ENCODE peak calls at places on chromosomes 5 and 9, in ten cellular contexts. Q is lung, P is heart right ventricle, W is choroid plexus epithelial cell, K is BE2C, Y is SK-N-SH, E is GM12865, T is cardiac muscle cell, C is AG09309, A is right atrium auricular region. Z is an unnamed sample.

GRCh38 chr9:81682177-81682576 is 7.2 kb downstream of the TLE1 start:
- DNase-seq in Q (no peak), P (no peak), W (no peak), K (no peak), Y (no peak), E (no peak), T (no peak), C (no peak), A (no peak), Z (no peak)

GRCh38 chr5:153952893-153953292 is 85.8 kb downstream of the FAM114A2 start:
- DNase-seq in Q (no peak), P (no peak), W (no peak), K (no peak), Y (no peak), E (no peak), T (no peak), C (peak), A (no peak), Z (no peak)

GRCh38 chr5:96963267-96963666 is 27.4 kb downstream of the LNPEP start:
- DNase-seq in Q (no peak), P (peak), W (peak), K (peak), Y (no peak), E (peak), T (peak), C (no peak), A (peak), Z (peak)

GRCh38 chr9:108552459-108553040 is 303.2 kb downstream of the ACTL7B start:
- DNase-seq in Q (peak), P (no peak), W (no peak), K (no peak), Y (no peak), E (no peak), T (no peak), C (no peak), A (no peak), Z (no peak)

GRCh38 chr5:6715758-6716633 is 2.8 kb downstream of the TENT4A start:
- DNase-seq in Q (peak), P (peak), W (no peak), K (no peak), Y (no peak), E (no peak), T (no peak), C (no peak), A (peak), Z (no peak)

GRCh38 chr5:33761139-33761538 is 130.7 kb downstream of the ADAMTS12 start:
- DNase-seq in Q (no peak), P (no peak), W (peak), K (no peak), Y (no peak), E (no peak), T (no peak), C (no peak), A (no peak), Z (peak)

GRCh38 chr5:10580531-10581423 is 16.9 kb downstream of the ANKRD33B start:
- DNase-seq in Q (no peak), P (no peak), W (no peak), K (no peak), Y (no peak), E (no peak), T (no peak), C (no peak), A (peak), Z (no peak)

GRCh38 chr5:963673-964531 is 44.7 kb upstream of the NKD2 start:
- DNase-seq in Q (no peak), P (peak), W (peak), K (peak), Y (peak), E (peak), T (no peak), C (peak), A (peak), Z (no peak)

GRCh38 chr9:99095565-99095964 is 9.3 kb upstream of the TGFBR1 start:
- DNase-seq in Q (no peak), P (no peak), W (no peak), K (no peak), Y (no peak), E (no peak), T (no peak), C (no peak), A (no peak), Z (no peak)

GRCh38 chr9:70256123-70256551 is 2.6 kb upstream of the SMC5 start:
- DNase-seq in Q (no peak), P (no peak), W (peak), K (no peak), Y (no peak), E (no peak), T (peak), C (peak), A (no peak), Z (peak)

GRCh38 chr9:125942111-125942510 is 194.9 kb downstream of the PBX3 start:
- DNase-seq in Q (no peak), P (no peak), W (peak), K (no peak), Y (no peak), E (no peak), T (no peak), C (no peak), A (no peak), Z (peak)

GRCh38 chr5:40834849-40835787 is at the start of gene RPL37:
- DNase-seq in Q (peak), P (peak), W (peak), K (peak), Y (peak), E (peak), T (peak), C (peak), A (peak), Z (peak)

GRCh38 chr9:120071760-120072159 is 508.2 kb downstream of the CDK5RAP2 start:
- DNase-seq in Q (no peak), P (no peak), W (no peak), K (no peak), Y (no peak), E (no peak), T (no peak), C (no peak), A (no peak), Z (no peak)

GRCh38 chr5:31008231-31008630 is 185.3 kb upstream of the CDH6 start:
- DNase-seq in Q (no peak), P (no peak), W (peak), K (no peak), Y (no peak), E (no peak), T (no peak), C (no peak), A (no peak), Z (peak)

GRCh38 chr5:168123853-168124528 is 167.5 kb upstream of the WWC1 start:
- DNase-seq in Q (no peak), P (no peak), W (no peak), K (no peak), Y (no peak), E (peak), T (no peak), C (no peak), A (no peak), Z (peak)

DNA sequence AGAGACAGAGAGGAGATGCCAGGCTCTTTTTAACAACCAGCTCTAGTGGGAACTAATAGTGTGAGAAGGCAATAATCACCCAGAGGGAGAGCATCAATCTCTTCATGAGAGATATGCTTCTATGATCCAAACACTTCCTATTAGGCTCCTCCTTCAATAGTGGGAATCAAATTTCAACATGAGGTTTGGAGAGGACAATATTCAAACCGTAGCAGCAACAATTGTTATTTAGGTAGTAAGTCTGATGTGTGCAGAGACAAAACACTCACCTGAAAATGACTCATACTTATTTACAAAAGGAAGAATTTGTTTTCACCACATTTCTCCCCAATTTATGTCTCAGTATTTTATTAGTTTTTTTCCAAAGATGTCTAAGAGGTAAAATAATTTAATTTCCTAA is 144.3 kb downstream of the ST8SIA4 start:
- DNase-seq in Q (no peak), P (no peak), W (no peak), K (no peak), Y (no peak), E (no peak), T (no peak), C (no peak), A (no peak), Z (no peak)
- TF ChIP-seq CTCF in Q (no peak), P (no peak), W (no peak), K (no peak), Y (no peak), E (no peak), T (no peak), C (no peak), A (no peak), Z (no peak)

GRCh38 chr9:127770905-127771569 is 7.4 kb downstream of the SH2D3C start:
- DNase-seq in Q (peak), P (peak), W (peak), K (peak), Y (peak), E (peak), T (peak), C (peak), A (peak), Z (peak)

GRCh38 chr9:127773245-127773644 is 5.2 kb downstream of the SH2D3C start:
- DNase-seq in Q (no peak), P (no peak), W (no peak), K (no peak), Y (no peak), E (no peak), T (no peak), C (no peak), A (no peak), Z (no peak)

GRCh38 chr9:127772603-127773002 is 5.9 kb downstream of the SH2D3C start:
- DNase-seq in Q (no peak), P (no peak), W (no peak), K (no peak), Y (no peak), E (no peak), T (no peak), C (no peak), A (no peak), Z (no peak)

GRCh38 chr9:127769985-127770904 is 8.2 kb downstream of the SH2D3C start:
- DNase-seq in Q (no peak), P (no peak), W (no peak), K (no peak), Y (no peak), E (no peak), T (no peak), C (no peak), A (no peak), Z (no peak)

GRCh38 chr9:127771570-127772189 is 6.8 kb downstream of the SH2D3C start:
- DNase-seq in Q (no peak), P (no peak), W (no peak), K (no peak), Y (no peak), E (no peak), T (no peak), C (no peak), A (no peak), Z (no peak)
- H3K4me3 ChIP-seq in Q (no peak), P (peak), W (peak), K (peak), Y (peak), E (peak), T (peak), C (peak), A (peak), Z (peak)

GRCh38 chr5:124289641-124290201 is 456.7 kb downstream of the ZNF608 start:
- DNase-seq in Q (no peak), P (peak), W (no peak), K (no peak), Y (no peak), E (peak), T (no peak), C (no peak), A (no peak), Z (no peak)
- TF ChIP-seq CTCF in Q (no peak), P (no peak), W (peak), K (peak), Y (no peak), E (no peak), T (no peak), C (no peak), A (no peak), Z (no peak)

DNA sequence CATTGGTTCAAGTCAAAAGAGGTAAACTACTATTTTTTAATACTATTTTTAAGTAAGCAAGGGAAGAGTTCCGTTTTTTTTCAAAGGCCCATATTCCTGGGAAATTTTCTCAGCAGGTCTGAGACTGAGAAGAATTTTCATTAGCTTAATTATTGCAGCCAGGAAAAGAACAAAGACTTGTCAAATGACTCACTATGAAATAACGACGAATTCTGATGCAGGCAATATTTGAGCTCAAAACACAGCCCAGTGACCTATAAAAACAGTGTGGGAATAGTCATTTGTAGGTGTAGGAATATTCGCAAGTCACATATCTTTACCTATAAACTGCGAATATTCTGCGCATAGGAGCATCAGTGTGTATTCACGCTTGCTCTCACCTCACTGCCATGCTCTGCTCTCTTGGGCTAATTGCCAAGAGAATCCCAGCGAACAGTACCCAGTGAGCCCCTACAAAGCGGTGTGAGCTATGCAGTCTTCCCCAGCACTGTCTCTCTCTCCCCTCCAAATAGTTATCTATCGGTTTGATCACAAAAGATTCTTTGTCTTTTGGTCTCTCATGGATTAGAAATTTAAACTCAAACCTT is 74.2 kb downstream of the ST8SIA4 start:
- DNase-seq in Q (no peak), P (no peak), W (no peak), K (no peak), Y (peak), E (no peak), T (no peak), C (no peak), A (no peak), Z (no peak)
- H3K4me3 ChIP-seq in Q (no peak), P (no peak), W (no peak), K (no peak), Y (no peak), E (peak), T (no peak), C (no peak), A (no peak), Z (no peak)

GRCh38 chr9:133828338-133828997 is 90.3 kb upstream of the SARDH start:
- DNase-seq in Q (no peak), P (no peak), W (no peak), K (no peak), Y (no peak), E (no peak), T (no peak), C (no peak), A (no peak), Z (no peak)
- TF ChIP-seq CTCF in Q (no peak), P (no peak), W (peak), K (no peak), Y (no peak), E (no peak), T (no peak), C (no peak), A (no peak), Z (no peak)

GRCh38 chr5:77852068-77852513 is 76.0 kb upstream of the TBCA start:
- DNase-seq in Q (no peak), P (no peak), W (peak), K (no peak), Y (no peak), E (peak), T (no peak), C (no peak), A (no peak), Z (no peak)
- H3K4me3 ChIP-seq in Q (peak), P (peak), W (peak), K (peak), Y (peak), E (peak), T (peak), C (peak), A (peak), Z (peak)

GRCh38 chr9:114048533-114049452 is 29.3 kb downstream of the AMBP start:
- DNase-seq in Q (no peak), P (no peak), W (no peak), K (peak), Y (no peak), E (no peak), T (no peak), C (no peak), A (peak), Z (no peak)

GRCh38 chr9:114046237-114046755 is 31.8 kb downstream of the AMBP start:
- DNase-seq in Q (no peak), P (no peak), W (no peak), K (no peak), Y (no peak), E (no peak), T (no peak), C (no peak), A (no peak), Z (no peak)

GRCh38 chr9:114049453-114050225 is 28.5 kb downstream of the AMBP start:
- DNase-seq in Q (no peak), P (no peak), W (no peak), K (peak), Y (no peak), E (no peak), T (no peak), C (no peak), A (no peak), Z (no peak)

GRCh38 chr9:114046876-114047275 is 31.2 kb downstream of the AMBP start:
- DNase-seq in Q (no peak), P (no peak), W (no peak), K (no peak), Y (no peak), E (no peak), T (no peak), C (peak), A (no peak), Z (no peak)

GRCh38 chr9:114047717-114048116 is 30.4 kb downstream of the AMBP start:
- DNase-seq in Q (no peak), P (no peak), W (peak), K (peak), Y (no peak), E (peak), T (peak), C (no peak), A (peak), Z (no peak)
- TF ChIP-seq CTCF in Q (no peak), P (peak), W (peak), K (peak), Y (no peak), E (peak), T (peak), C (peak), A (peak), Z (peak)

DNA sequence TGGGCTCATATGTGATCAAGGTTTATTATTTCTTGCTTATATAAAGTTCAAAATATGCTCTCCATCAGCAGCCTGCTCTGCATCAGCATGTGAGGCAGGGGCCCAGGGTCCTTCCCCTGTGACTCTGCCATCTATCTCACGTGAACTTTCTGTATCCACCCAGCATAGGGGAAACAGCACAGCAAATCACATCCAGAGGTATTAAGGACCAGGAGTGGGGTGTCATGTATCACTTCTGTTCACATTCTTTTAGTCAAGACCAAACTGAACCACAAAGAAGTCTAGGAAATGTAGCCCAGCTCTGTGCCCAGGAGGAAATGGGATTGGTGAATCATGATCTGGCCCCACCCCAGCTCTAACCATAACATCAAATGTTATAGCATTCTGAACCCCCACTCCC is 473.5 kb downstream of the ARHGEF28 start:
- DNase-seq in Q (no peak), P (no peak), W (no peak), K (no peak), Y (no peak), E (no peak), T (no peak), C (no peak), A (no peak), Z (no peak)
- H3K4me3 ChIP-seq in Q (no peak), P (no peak), W (no peak), K (no peak), Y (no peak), E (no peak), T (no peak), C (no peak), A (no peak), Z (no peak)

DNA sequence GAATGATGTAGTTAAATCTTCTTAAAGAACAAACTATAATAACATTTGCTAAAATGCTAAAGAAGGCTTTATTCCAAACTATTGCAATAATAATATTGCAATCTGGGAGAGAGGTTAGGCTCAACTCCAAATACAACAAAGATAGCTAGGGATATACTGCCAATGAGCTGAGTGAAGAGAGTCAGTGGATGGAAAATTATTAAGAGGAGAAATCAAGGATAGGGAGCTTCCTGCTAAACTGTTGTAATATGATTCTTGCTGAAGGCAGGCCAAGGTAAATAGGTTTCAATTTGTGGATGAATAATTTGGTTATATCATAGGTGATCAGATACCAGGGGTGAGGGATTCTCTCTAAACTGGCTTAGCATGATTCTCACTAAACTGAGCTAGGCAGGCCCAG is 1651.5 kb downstream of the EFNA5 start:
- DNase-seq in Q (no peak), P (no peak), W (peak), K (no peak), Y (no peak), E (no peak), T (no peak), C (no peak), A (no peak), Z (peak)
- TF ChIP-seq CTCF in Q (no peak), P (no peak), W (no peak), K (no peak), Y (no peak), E (no peak), T (no peak), C (no peak), A (no peak), Z (no peak)

GRCh38 chr5:80187274-80187673 is 68.6 kb downstream of the SERINC5 start:
- DNase-seq in Q (no peak), P (no peak), W (no peak), K (no peak), Y (no peak), E (no peak), T (no peak), C (no peak), A (no peak), Z (no peak)
- H3K4me3 ChIP-seq in Q (no peak), P (no peak), W (no peak), K (no peak), Y (no peak), E (no peak), T (no peak), C (no peak), A (no peak), Z (no peak)